ENCODE peak calls at places on chromosomes 16 and 17, in ten cellular contexts. I is posterior cingulate gyrus; O is HFFc6; J is effector memory CD4-positive, alpha-beta T cell; Z is left cardiac atrium; Y is GM13977; F is left lung; U is amniotic stem cell; G is neuronal stem cell; B is neural crest cell. E is an unnamed sample.

GRCh38 chr16:82031116-82032084 is 3.7 kb upstream of the HSD17B2 start:
- DNase-seq in I (no peak), O (peak), J (no peak), Z (no peak), Y (peak), F (no peak), U (no peak), G (peak), B (no peak), E (peak)

GRCh38 chr16:8960788-8961109 is 3.0 kb downstream of the USP7 start:
- DNase-seq in I (no peak), O (no peak), J (no peak), Z (no peak), Y (no peak), F (no peak), U (no peak), G (no peak), B (no peak), E (no peak)

GRCh38 chr17:81510798-81511549 is 1.6 kb downstream of the ACTG1 start:
- DNase-seq in I (peak), O (peak), J (peak), Z (peak), Y (no peak), F (peak), U (no peak), G (no peak), B (no peak), E (no peak)

GRCh38 chr17:10652984-10653680 is 4.0 kb downstream of the MYH3 start:
- DNase-seq in I (peak), O (no peak), J (no peak), Z (no peak), Y (peak), F (no peak), U (no peak), G (no peak), B (no peak), E (no peak)

GRCh38 chr17:27559996-27560481 is 70.9 kb upstream of the LGALS9 start:
- DNase-seq in I (no peak), O (no peak), J (no peak), Z (peak), Y (no peak), F (no peak), U (peak), G (no peak), B (no peak), E (peak)

GRCh38 chr16:83015871-83016270 is 389.1 kb downstream of the CDH13 start:
- DNase-seq in I (no peak), O (no peak), J (no peak), Z (no peak), Y (no peak), F (no peak), U (no peak), G (no peak), B (no peak), E (no peak)

GRCh38 chr17:82527893-82528292 is 8.4 kb downstream of the FOXK2 start:
- DNase-seq in I (peak), O (no peak), J (no peak), Z (no peak), Y (no peak), F (peak), U (no peak), G (no peak), B (no peak), E (no peak)

GRCh38 chr16:86462334-86463084 is 47.8 kb upstream of the FOXF1 start:
- DNase-seq in I (peak), O (no peak), J (no peak), Z (no peak), Y (no peak), F (no peak), U (no peak), G (no peak), B (no peak), E (peak)

GRCh38 chr17:16652847-16653366 is 743 bp downstream of the ZNF624 start:
- DNase-seq in I (no peak), O (no peak), J (no peak), Z (no peak), Y (peak), F (no peak), U (no peak), G (no peak), B (no peak), E (peak)

GRCh38 chr16:49593423-49594040 is 219.9 kb downstream of the C16orf78 start:
- DNase-seq in I (no peak), O (no peak), J (no peak), Z (no peak), Y (no peak), F (no peak), U (no peak), G (no peak), B (no peak), E (no peak)